ENCODE peak calls at places on chromosomes 11 and 22, in seven cellular contexts. I is activated T-cell treated with anti-CD3 and anti-CD28 coated beads for 1 hour, Y is Calu3, N is HCT116, S is epithelial cell of esophagus, A is NCI-H524 treated with DMSO at 0.1 percent for 48 hours, E is cardiac muscle cell. F is an unnamed sample.

GRCh38 chr11:128291835-128292234 is 295.5 kb downstream of the ETS1 start:
- DNase-seq in I (peak; percentile 48), Y (peak; percentile 6), N (no peak), S (no peak), A (no peak), E (no peak), F (no peak)

GRCh38 chr11:86718553-86718952 is 46.1 kb upstream of the ME3 start:
- DNase-seq in I (no peak), Y (no peak), N (no peak), S (peak; percentile 56), A (no peak), E (no peak), F (no peak)

GRCh38 chr22:38177926-38178604 is 3.6 kb downstream of the PLA2G6 start:
- DNase-seq in I (no peak), Y (peak; percentile 74), N (peak; percentile 82), S (peak; percentile 79), A (no peak), E (peak; percentile 85), F (peak; percentile 93)

GRCh38 chr11:90847268-90847886 is 624.5 kb upstream of the CHORDC1 start:
- DNase-seq in I (no peak), Y (no peak), N (no peak), S (no peak), A (peak; percentile 23), E (no peak), F (no peak)

GRCh38 chr11:7501894-7502293 is 11.9 kb upstream of the PPFIBP2 start:
- DNase-seq in I (no peak), Y (no peak), N (no peak), S (no peak), A (no peak), E (no peak), F (no peak)

GRCh38 chr11:63567044-63567840 is 4.1 kb upstream of the PLAAT2 start:
- DNase-seq in I (peak; percentile 39), Y (peak; percentile 62), N (peak; percentile 68), S (peak; percentile 98), A (no peak), E (peak; percentile 92), F (peak; percentile 69)

GRCh38 chr11:62143727-62144126 is 19.9 kb downstream of the INCENP start:
- DNase-seq in I (no peak), Y (no peak), N (no peak), S (no peak), A (no peak), E (no peak), F (no peak)

GRCh38 chr22:49663823-49664222 is 163.8 kb downstream of the BRD1 start:
- DNase-seq in I (no peak), Y (no peak), N (no peak), S (no peak), A (no peak), E (no peak), F (no peak)

GRCh38 chr11:124167852-124168251 is 15.3 kb upstream of the OR10D3 start:
- DNase-seq in I (no peak), Y (no peak), N (no peak), S (no peak), A (no peak), E (no peak), F (no peak)

GRCh38 chr11:81030186-81030585 is 1589.4 kb upstream of the TENM4 start:
- DNase-seq in I (no peak), Y (no peak), N (no peak), S (peak; percentile 94), A (no peak), E (no peak), F (no peak)

GRCh38 chr11:112392860-112393259 is 132.2 kb upstream of the PLET1 start:
- DNase-seq in I (no peak), Y (no peak), N (no peak), S (no peak), A (no peak), E (no peak), F (no peak)

GRCh38 chr11:117934526-117935307 is 5.5 kb upstream of the TMPRSS13 start:
- DNase-seq in I (no peak), Y (no peak), N (no peak), S (no peak), A (no peak), E (no peak), F (no peak)

GRCh38 chr11:110921742-110922200 is 209.5 kb upstream of the ARHGAP20 start:
- DNase-seq in I (no peak), Y (no peak), N (no peak), S (no peak), A (no peak), E (peak; percentile 88), F (no peak)

GRCh38 chr11:31764186-31764730 is 46.9 kb downstream of the PAX6 start:
- DNase-seq in I (no peak), Y (no peak), N (no peak), S (no peak), A (no peak), E (no peak), F (no peak)

GRCh38 chr22:19287076-19287724 is 4.3 kb downstream of the CLTCL1 start:
- DNase-seq in I (no peak), Y (no peak), N (no peak), S (peak; percentile 98), A (peak; percentile 97), E (peak; percentile 21), F (no peak)

GRCh38 chr11:123386746-123387510 is 43.1 kb upstream of the GRAMD1B start:
- DNase-seq in I (no peak), Y (no peak), N (no peak), S (peak; percentile 56), A (no peak), E (no peak), F (no peak)

GRCh38 chr22:44728761-44729261 is 23.6 kb upstream of the ARHGAP8 start:
- DNase-seq in I (no peak), Y (no peak), N (no peak), S (no peak), A (no peak), E (peak; percentile 34), F (no peak)

GRCh38 chr11:15743244-15743629 is 613.1 kb downstream of the SOX6 start:
- DNase-seq in I (no peak), Y (no peak), N (no peak), S (no peak), A (no peak), E (no peak), F (no peak)

GRCh38 chr11:113817626-113818025 is 38.0 kb downstream of the CLDN25 start:
- DNase-seq in I (no peak), Y (no peak), N (no peak), S (no peak), A (no peak), E (no peak), F (no peak)

GRCh38 chr11:118497831-118498230 is 29.4 kb upstream of the TTC36 start:
- DNase-seq in I (no peak), Y (no peak), N (no peak), S (no peak), A (no peak), E (peak; percentile 51), F (no peak)

GRCh38 chr11:16924826-16925494 is 89.3 kb downstream of the PLEKHA7 start:
- DNase-seq in I (no peak), Y (peak; percentile 93), N (peak; percentile 78), S (peak; percentile 89), A (no peak), E (peak; percentile 68), F (no peak)

GRCh38 chr11:34706709-34707461 is 86.0 kb downstream of the EHF start:
- DNase-seq in I (no peak), Y (no peak), N (no peak), S (peak; percentile 90), A (no peak), E (no peak), F (no peak)

GRCh38 chr22:24420977-24421343 is 6.4 kb upstream of the ADORA2A start:
- DNase-seq in I (no peak), Y (no peak), N (no peak), S (no peak), A (no peak), E (no peak), F (no peak)

GRCh38 chr11:71173709-71174108 is 78.7 kb downstream of the SHANK2 start:
- DNase-seq in I (no peak), Y (no peak), N (no peak), S (no peak), A (no peak), E (no peak), F (no peak)

GRCh38 chr11:64879226-64879900 is 942 bp upstream of the EHD1 start:
- DNase-seq in I (no peak), Y (no peak), N (no peak), S (no peak), A (no peak), E (no peak), F (no peak)

GRCh38 chr11:4072668-4073285 is 21.8 kb upstream of the RRM1 start:
- DNase-seq in I (no peak), Y (peak; percentile 62), N (peak; percentile 59), S (peak; percentile 82), A (peak; percentile 25), E (peak; percentile 87), F (peak; percentile 80)

GRCh38 chr11:83922318-83922717 is 636.2 kb upstream of the CCDC90B start:
- DNase-seq in I (no peak), Y (no peak), N (no peak), S (no peak), A (no peak), E (no peak), F (no peak)

GRCh38 chr11:78638704-78639380 is 64.2 kb upstream of the NARS2 start:
- DNase-seq in I (no peak), Y (no peak), N (no peak), S (no peak), A (no peak), E (no peak), F (no peak)

GRCh38 chr11:66962247-66962646 is 4.1 kb upstream of the PC start:
- DNase-seq in I (no peak), Y (no peak), N (no peak), S (no peak), A (no peak), E (no peak), F (no peak)

GRCh38 chr11:280762-281485 is 2.7 kb downstream of the NLRP6 start:
- DNase-seq in I (no peak), Y (no peak), N (no peak), S (no peak), A (no peak), E (no peak), F (no peak)